ENCODE peak calls at places on chromosomes 16 and 17, in ten cellular contexts. X, Q, F, K, U, G, M, R, W and V are unnamed samples.
A peak's percentile ranks its signal among the peaks of the same experiment; 100 is the strongest.

GRCh38 chr17:50087246-50087911 is 7.8 kb upstream of the PDK2 start:
- DNase-seq in X (peak; percentile 69), Q (peak; percentile 75), F (peak; percentile 74), K (no peak), U (peak; percentile 71), G (peak; percentile 63), M (peak; percentile 80), R (peak; percentile 91), W (peak; percentile 48), V (peak; percentile 82)

GRCh38 chr17:12522336-12522735 is 143.4 kb upstream of the MYOCD start:
- DNase-seq in X (no peak), Q (no peak), F (no peak), K (no peak), U (no peak), G (no peak), M (no peak), R (no peak), W (no peak), V (no peak)

GRCh38 chr16:2841606-2842339 is 11.7 kb downstream of the ZG16B start:
- DNase-seq in X (no peak), Q (no peak), F (peak; percentile 10), K (no peak), U (no peak), G (no peak), M (peak; percentile 36), R (peak; percentile 74), W (no peak), V (peak; percentile 53)

GRCh38 chr17:62062936-62063335 is 2.1 kb downstream of the MED13 start:
- DNase-seq in X (no peak), Q (no peak), F (no peak), K (no peak), U (no peak), G (no peak), M (no peak), R (no peak), W (no peak), V (no peak)

GRCh38 chr17:12081720-12082119 is 61.0 kb downstream of the MAP2K4 start:
- DNase-seq in X (no peak), Q (no peak), F (no peak), K (no peak), U (no peak), G (no peak), M (no peak), R (no peak), W (no peak), V (no peak)

GRCh38 chr17:6641374-6641818 is 536 bp downstream of the TXNDC17 start:
- DNase-seq in X (no peak), Q (no peak), F (no peak), K (no peak), U (no peak), G (no peak), M (no peak), R (no peak), W (no peak), V (no peak)

GRCh38 chr17:59508999-59509398 is 56.4 kb upstream of the DHX40 start:
- DNase-seq in X (no peak), Q (no peak), F (no peak), K (no peak), U (no peak), G (no peak), M (no peak), R (no peak), W (no peak), V (no peak)

GRCh38 chr17:7383371-7383741 is 2.5 kb downstream of the TNK1 start:
- DNase-seq in X (no peak), Q (no peak), F (no peak), K (no peak), U (no peak), G (no peak), M (no peak), R (no peak), W (no peak), V (no peak)

GRCh38 chr17:71392715-71393567 is 727.9 kb upstream of the SOX9 start:
- DNase-seq in X (peak; percentile 82), Q (no peak), F (no peak), K (no peak), U (no peak), G (no peak), M (no peak), R (no peak), W (no peak), V (no peak)
- H3K4me3 ChIP-seq in X (no peak overlapping the region), Q (no peak overlapping the region), F (no peak overlapping the region), K (no peak overlapping the region), U (no peak overlapping the region), G (no peak overlapping the region), M (no peak overlapping the region), R (no peak overlapping the region), W (no peak overlapping the region), V (no peak overlapping the region)

GRCh38 chr17:65131946-65132345 is 5.2 kb upstream of the RGS9 start:
- DNase-seq in X (peak; percentile 82), Q (no peak), F (no peak), K (no peak), U (no peak), G (no peak), M (no peak), R (no peak), W (peak; percentile 67), V (no peak)

GRCh38 chr17:65142247-65142646 is 5.1 kb downstream of the RGS9 start:
- DNase-seq in X (no peak), Q (no peak), F (no peak), K (no peak), U (no peak), G (no peak), M (no peak), R (peak; percentile 3), W (no peak), V (no peak)

GRCh38 chr17:65134035-65134434 is 3.1 kb upstream of the RGS9 start:
- DNase-seq in X (no peak), Q (no peak), F (no peak), K (no peak), U (no peak), G (no peak), M (no peak), R (no peak), W (no peak), V (no peak)

GRCh38 chr17:65139045-65139764 is 2.0 kb downstream of the RGS9 start:
- DNase-seq in X (no peak), Q (no peak), F (no peak), K (no peak), U (no peak), G (no peak), M (no peak), R (no peak), W (no peak), V (no peak)

DNA sequence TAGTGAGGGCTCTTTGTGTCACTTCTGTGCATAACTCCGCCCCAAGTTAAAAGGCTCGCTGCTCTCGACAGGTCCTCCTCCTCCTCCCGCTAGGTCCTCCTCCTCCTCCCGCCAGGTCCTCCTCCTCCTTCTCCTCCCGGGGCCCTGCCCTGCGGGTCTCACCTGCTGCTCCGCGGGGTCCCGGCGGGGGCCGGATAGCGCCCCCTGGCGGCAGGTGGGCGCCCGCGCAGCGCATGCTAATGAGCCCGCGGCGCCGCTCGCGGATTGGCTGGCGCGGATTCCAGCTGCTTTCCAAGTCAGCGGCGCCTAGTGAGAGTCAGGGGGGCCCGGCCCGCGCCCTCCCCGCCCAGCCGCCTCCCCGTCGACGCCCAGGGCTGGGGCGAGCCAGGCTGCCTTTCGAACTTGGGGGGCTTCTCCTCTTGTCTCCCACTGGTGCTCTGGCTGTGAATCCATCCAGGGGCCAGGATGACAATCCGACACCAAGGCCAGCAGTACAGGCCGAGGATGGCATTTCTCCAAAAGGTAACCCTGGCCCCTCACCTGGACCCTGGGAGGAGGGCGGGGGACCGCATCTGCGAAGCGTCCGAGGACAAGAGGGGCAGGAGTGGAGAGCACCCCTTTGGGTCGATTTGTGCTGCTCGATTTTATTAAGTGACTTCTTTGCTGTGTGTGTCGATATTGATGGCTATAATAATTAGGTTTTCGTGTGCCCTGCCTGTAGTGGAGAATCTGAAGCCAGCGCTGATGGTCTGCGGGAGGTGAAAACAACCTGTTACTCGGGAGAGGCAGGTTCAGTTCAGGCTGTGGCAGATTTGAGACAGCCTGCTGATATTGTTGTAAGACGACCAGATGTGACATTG is at the start of gene RGS9:
- DNase-seq in X (peak; percentile 45), Q (peak; percentile 85), F (peak; percentile 84), K (peak; percentile 97), U (peak; percentile 83), G (peak; percentile 74), M (peak; percentile 91), R (peak; percentile 95), W (no peak), V (peak; percentile 95)
- H3K4me3 ChIP-seq in X (peak within 1 kb of the TSS; percentile 47), Q (peak within 1 kb of the TSS; percentile 61), F (peak within 1 kb of the TSS; percentile 65), K (peak within 1 kb of the TSS; percentile 12), U (peak within 1 kb of the TSS; percentile 48), G (peak within 1 kb of the TSS; percentile 45), M (peak within 1 kb of the TSS; percentile 57), R (peak within 1 kb of the TSS; percentile 1), W (peak within 1 kb of the TSS; percentile 53), V (peak within 1 kb of the TSS; percentile 33)

GRCh38 chr17:76353599-76354316 is at the start of gene PRPSAP1:
- DNase-seq in X (peak; percentile 90), Q (peak; percentile 88), F (peak; percentile 87), K (peak; percentile 96), U (peak; percentile 79), G (peak; percentile 89), M (peak; percentile 93), R (peak; percentile 97), W (peak; percentile 66), V (peak; percentile 92)

GRCh38 chr17:76353004-76353598 is 615 bp downstream of the PRPSAP1 start:
- DNase-seq in X (no peak), Q (peak; percentile 22), F (peak; percentile 36), K (no peak), U (no peak), G (peak; percentile 18), M (peak; percentile 58), R (peak; percentile 81), W (no peak), V (peak; percentile 59)

GRCh38 chr17:76356803-76357456 is 3.2 kb upstream of the PRPSAP1 start:
- DNase-seq in X (no peak), Q (no peak), F (no peak), K (no peak), U (no peak), G (no peak), M (no peak), R (no peak), W (no peak), V (no peak)

GRCh38 chr17:76354317-76354729 is 607 bp upstream of the PRPSAP1 start:
- DNase-seq in X (no peak), Q (no peak), F (no peak), K (no peak), U (no peak), G (no peak), M (peak; percentile 51), R (peak; percentile 78), W (no peak), V (peak; percentile 12)

DNA sequence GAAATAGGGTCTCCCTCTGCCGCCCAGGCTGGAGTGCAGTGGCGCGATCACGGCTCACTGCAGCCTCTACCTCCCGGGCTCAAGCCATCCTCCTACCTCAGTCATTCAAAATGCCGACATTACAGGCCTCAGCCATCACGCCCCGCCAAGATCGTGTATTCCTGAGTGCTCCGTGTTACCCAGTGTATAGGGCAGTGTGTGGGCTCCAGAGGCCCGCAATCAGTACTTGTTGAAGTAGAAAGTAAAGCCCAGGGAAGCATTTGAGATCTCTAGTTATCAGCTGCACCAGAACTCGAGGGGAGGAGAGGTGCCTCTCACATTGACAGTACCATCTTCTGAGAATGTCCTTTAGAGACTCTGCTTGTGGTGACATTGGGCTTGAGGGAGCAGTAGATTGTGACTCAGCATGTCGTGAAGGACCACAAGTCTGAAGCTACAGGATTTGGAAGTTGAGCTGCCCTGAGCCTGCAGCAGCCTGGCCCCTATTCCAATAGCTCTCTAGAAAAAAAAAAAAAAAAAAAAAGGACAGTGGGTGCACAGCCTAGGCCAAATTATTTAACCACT is 1.1 kb upstream of the PRPSAP1 start:
- DNase-seq in X (no peak), Q (no peak), F (no peak), K (no peak), U (no peak), G (no peak), M (peak; percentile 36), R (no peak), W (no peak), V (peak; percentile 33)
- H3K4me3 ChIP-seq in X (no peak overlapping the region), Q (peak overlapping the region; percentile 90), F (peak overlapping the region; percentile 95), K (no peak overlapping the region), U (no peak overlapping the region), G (peak overlapping the region; percentile 92), M (peak overlapping the region; percentile 95), R (no peak overlapping the region), W (no peak overlapping the region), V (no peak overlapping the region)

DNA sequence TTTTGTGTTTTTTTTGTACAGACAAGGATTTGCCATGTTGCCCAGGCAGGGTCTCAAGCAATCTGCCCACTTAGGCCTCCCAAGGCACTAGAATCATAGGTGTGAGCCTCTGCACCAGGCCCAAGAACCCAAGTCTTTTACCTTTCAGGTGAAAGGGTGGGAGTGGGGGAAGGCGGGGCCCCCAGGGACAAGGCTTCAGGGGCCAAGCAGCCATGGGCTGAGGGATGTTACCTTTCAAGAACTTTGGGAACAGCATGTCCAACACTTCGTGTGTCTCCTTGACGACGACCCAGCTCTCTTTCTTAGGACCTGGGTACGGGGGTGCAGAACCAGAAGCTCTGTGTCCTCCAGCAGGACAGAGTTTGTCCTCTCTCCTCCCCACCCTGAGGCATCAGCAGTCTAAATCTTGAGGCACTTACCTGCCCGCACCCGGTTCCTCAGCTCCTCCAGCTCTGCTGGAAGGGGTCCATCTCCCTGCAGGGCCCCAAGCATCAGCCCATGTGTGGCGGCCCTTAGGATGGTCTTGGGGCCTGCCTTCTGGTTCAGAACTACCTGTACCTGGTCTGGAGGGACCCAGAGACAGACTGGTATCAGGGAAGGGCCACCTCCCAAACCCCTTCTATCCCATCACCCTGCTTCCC is 9.0 kb downstream of the SLC5A2 start:
- DNase-seq in X (no peak), Q (no peak), F (no peak), K (no peak), U (no peak), G (no peak), M (no peak), R (no peak), W (no peak), V (peak; percentile 40)
- H3K4me3 ChIP-seq in X (no peak overlapping the region), Q (no peak overlapping the region), F (no peak overlapping the region), K (no peak overlapping the region), U (no peak overlapping the region), G (no peak overlapping the region), M (no peak overlapping the region), R (no peak overlapping the region), W (no peak overlapping the region), V (no peak overlapping the region)